ENCODE peak calls at places on chromosomes 11 and 22, in six cellular contexts. O, A, X, W, U and S are unnamed samples.

GRCh38 chr11:121578216-121579063 is 125.7 kb upstream of the SORL1-AS1 start:
- DNase-seq in O (no peak), A (no peak), X (no peak), W (no peak), U (no peak), S (no peak)

GRCh38 chr11:95338430-95338991 is 107.5 kb upstream of the SESN3 start:
- DNase-seq in O (no peak), A (peak; percentile 67), X (no peak), W (no peak), U (peak; percentile 38), S (no peak)

GRCh38 chr22:24772493-24773220 is 1.9 kb downstream of the PIWIL3 start:
- DNase-seq in O (no peak), A (peak; percentile 19), X (no peak), W (no peak), U (no peak), S (no peak)

GRCh38 chr11:105588001-105588400 is 21.9 kb upstream of the GRIA4 start:
- DNase-seq in O (no peak), A (peak; percentile 26), X (no peak), W (no peak), U (no peak), S (no peak)

GRCh38 chr11:68271023-68271780 is 571 bp downstream of the C11orf24 start:
- DNase-seq in O (peak; percentile 75), A (peak; percentile 51), X (peak; percentile 60), W (peak; percentile 44), U (peak; percentile 53), S (peak; percentile 63)

GRCh38 chr11:95563173-95563572 is 226.4 kb downstream of the FAM76B start:
- DNase-seq in O (no peak), A (peak; percentile 40), X (no peak), W (no peak), U (no peak), S (no peak)

GRCh38 chr22:42473484-42474193 is 41.4 kb upstream of the NFAM1 start:
- DNase-seq in O (no peak), A (peak; percentile 39), X (peak; percentile 20), W (no peak), U (no peak), S (no peak)

GRCh38 chr11:128458316-128458715 is 129.0 kb downstream of the ETS1 start:
- DNase-seq in O (no peak), A (peak; percentile 67), X (no peak), W (no peak), U (no peak), S (no peak)

GRCh38 chr11:121696177-121696863 is 243.6 kb upstream of the SORL1-AS1 start:
- DNase-seq in O (no peak), A (no peak), X (no peak), W (no peak), U (peak; percentile 76), S (no peak)

GRCh38 chr11:119373917-119374631 is 7.4 kb downstream of the USP2 start:
- DNase-seq in O (peak; percentile 74), A (no peak), X (peak; percentile 33), W (peak; percentile 47), U (peak; percentile 93), S (no peak)

GRCh38 chr11:102921587-102922220 is 33.8 kb downstream of the MMP13 start:
- DNase-seq in O (no peak), A (no peak), X (no peak), W (no peak), U (no peak), S (no peak)

GRCh38 chr22:46661221-46661851 is 41.1 kb downstream of the GRAMD4 start:
- DNase-seq in O (peak; percentile 45), A (no peak), X (no peak), W (peak; percentile 41), U (peak; percentile 70), S (no peak)

GRCh38 chr11:18669211-18669593 is 29.4 kb upstream of the TMEM86A start:
- DNase-seq in O (no peak), A (no peak), X (no peak), W (no peak), U (no peak), S (no peak)

GRCh38 chr22:38715176-38715764 is 9.5 kb downstream of the GTPBP1 start:
- DNase-seq in O (no peak), A (no peak), X (no peak), W (no peak), U (no peak), S (no peak)

GRCh38 chr11:77381749-77382693 is 80.5 kb upstream of the GDPD4 start:
- DNase-seq in O (no peak), A (no peak), X (peak; percentile 29), W (no peak), U (no peak), S (no peak)

GRCh38 chr11:67449116-67449844 is 3.2 kb downstream of the GPR152 start:
- DNase-seq in O (no peak), A (no peak), X (no peak), W (no peak), U (no peak), S (no peak)

GRCh38 chr11:74134661-74135515 is 35.9 kb downstream of the C2CD3 start:
- DNase-seq in O (no peak), A (no peak), X (no peak), W (no peak), U (no peak), S (no peak)

GRCh38 chr22:35480627-35481565 is 59.7 kb upstream of the RASD2 start:
- DNase-seq in O (no peak), A (no peak), X (no peak), W (no peak), U (no peak), S (no peak)

GRCh38 chr11:84384637-84385227 is 1098.6 kb upstream of the CCDC90B start:
- DNase-seq in O (peak; percentile 36), A (peak; percentile 10), X (peak; percentile 17), W (peak; percentile 7), U (peak; percentile 85), S (no peak)

GRCh38 chr11:45662096-45662664 is 3.2 kb downstream of the CHST1 start:
- DNase-seq in O (no peak), A (no peak), X (no peak), W (no peak), U (no peak), S (no peak)

GRCh38 chr11:115672999-115673411 is 168.8 kb upstream of the CADM1 start:
- DNase-seq in O (no peak), A (no peak), X (peak; percentile 67), W (no peak), U (no peak), S (no peak)

GRCh38 chr22:22110548-22111266 is 128.1 kb upstream of the TOP3B start:
- DNase-seq in O (peak; percentile 65), A (peak; percentile 12), X (peak; percentile 20), W (peak; percentile 32), U (peak; percentile 72), S (peak; percentile 60)

GRCh38 chr22:28143961-28144745 is 225.1 kb upstream of the PITPNB start:
- DNase-seq in O (no peak), A (no peak), X (no peak), W (no peak), U (no peak), S (no peak)

GRCh38 chr22:23913306-23913660 is 19.1 kb downstream of the MIF start:
- DNase-seq in O (peak; percentile 49), A (no peak), X (no peak), W (no peak), U (no peak), S (peak; percentile 43)

GRCh38 chr11:69832561-69833413 is 13.6 kb upstream of the FGF3 start:
- DNase-seq in O (no peak), A (no peak), X (no peak), W (no peak), U (no peak), S (peak; percentile 17)

GRCh38 chr22:27630754-27631153 is 170.8 kb downstream of the MN1 start:
- DNase-seq in O (no peak), A (no peak), X (no peak), W (no peak), U (no peak), S (no peak)

GRCh38 chr11:13042873-13043338 is 33.8 kb downstream of the RASSF10 start:
- DNase-seq in O (no peak), A (no peak), X (no peak), W (no peak), U (no peak), S (no peak)